ENCODE peak calls at places on chromosomes 5 and 9, in seven cellular contexts. N, I, B, X, W, P and V are unnamed samples.

GRCh38 chr9:107881625-107882300 is 392.2 kb upstream of the KLF4 start:
- DNase-seq in N (no peak), I (no peak), B (no peak), X (no peak), W (no peak), P (no peak), V (no peak)

GRCh38 chr9:113901196-113901818 is 25.2 kb downstream of the ZNF618 start:
- DNase-seq in N (no peak), I (no peak), B (no peak), X (no peak), W (no peak), P (no peak), V (no peak)

GRCh38 chr5:93579561-93580386 is 1.2 kb downstream of the NR2F1-AS1 start:
- DNase-seq in N (no peak), I (no peak), B (peak), X (no peak), W (no peak), P (no peak), V (no peak)

GRCh38 chr5:38633505-38633904 is 77.1 kb upstream of the LIFR start:
- DNase-seq in N (no peak), I (no peak), B (no peak), X (no peak), W (no peak), P (no peak), V (no peak)

GRCh38 chr5:104053057-104053666 is 490.6 kb upstream of the NUDT12 start:
- DNase-seq in N (no peak), I (no peak), B (no peak), X (no peak), W (no peak), P (no peak), V (no peak)

GRCh38 chr5:109876941-109877669 is 187.4 kb downstream of the MAN2A1 start:
- DNase-seq in N (no peak), I (no peak), B (no peak), X (no peak), W (no peak), P (no peak), V (no peak)

GRCh38 chr5:18745591-18745987 is 1111.3 kb downstream of the TAF11L14 start:
- DNase-seq in N (no peak), I (no peak), B (no peak), X (peak), W (no peak), P (no peak), V (no peak)

GRCh38 chr5:58484505-58484904 is 6.7 kb upstream of the GAPT start:
- DNase-seq in N (no peak), I (no peak), B (no peak), X (no peak), W (no peak), P (no peak), V (no peak)

GRCh38 chr5:173488144-173488543 is 128.3 kb downstream of the BOD1 start:
- DNase-seq in N (no peak), I (no peak), B (no peak), X (no peak), W (no peak), P (no peak), V (no peak)

GRCh38 chr5:122341087-122341486 is 29.1 kb downstream of the SNCAIP start:
- DNase-seq in N (no peak), I (no peak), B (no peak), X (no peak), W (no peak), P (no peak), V (no peak)

GRCh38 chr9:133604856-133605255 is 4.3 kb downstream of the FAM163B start:
- DNase-seq in N (no peak), I (no peak), B (peak), X (no peak), W (no peak), P (no peak), V (no peak)

GRCh38 chr5:40477856-40478546 is 201.7 kb upstream of the PTGER4 start:
- DNase-seq in N (no peak), I (no peak), B (no peak), X (no peak), W (no peak), P (no peak), V (no peak)

GRCh38 chr9:33794560-33794959 is 801 bp upstream of the PRSS3 start:
- DNase-seq in N (no peak), I (no peak), B (no peak), X (no peak), W (no peak), P (no peak), V (no peak)

GRCh38 chr5:55187370-55187769 is 14.4 kb upstream of the CDC20B start:
- DNase-seq in N (no peak), I (no peak), B (no peak), X (no peak), W (no peak), P (no peak), V (no peak)

GRCh38 chr5:76819851-76820280 is 1.0 kb downstream of the F2RL1 start:
- DNase-seq in N (no peak), I (no peak), B (no peak), X (no peak), W (no peak), P (no peak), V (no peak)

GRCh38 chr5:68482199-68482598 is 266.6 kb downstream of the PIK3R1 start:
- DNase-seq in N (no peak), I (no peak), B (no peak), X (no peak), W (no peak), P (no peak), V (no peak)

GRCh38 chr5:176608937-176609723 is 826 bp downstream of the GPRIN1 start:
- DNase-seq in N (no peak), I (no peak), B (no peak), X (no peak), W (no peak), P (no peak), V (no peak)

GRCh38 chr9:36327903-36328302 is 69.7 kb upstream of the GNE start:
- DNase-seq in N (no peak), I (no peak), B (no peak), X (no peak), W (no peak), P (no peak), V (no peak)

GRCh38 chr5:1815881-1816292 is 14.7 kb downstream of the NDUFS6 start:
- DNase-seq in N (no peak), I (no peak), B (no peak), X (no peak), W (no peak), P (no peak), V (no peak)

GRCh38 chr9:34408173-34408572 is 31.5 kb upstream of the MYORG start:
- DNase-seq in N (no peak), I (no peak), B (no peak), X (no peak), W (no peak), P (no peak), V (no peak)

GRCh38 chr9:119227422-119227821 is 141.8 kb downstream of the BRINP1 start:
- DNase-seq in N (no peak), I (no peak), B (no peak), X (no peak), W (no peak), P (no peak), V (no peak)

GRCh38 chr5:88298425-88298824 is 29.8 kb upstream of the TMEM161B start:
- DNase-seq in N (no peak), I (no peak), B (no peak), X (no peak), W (no peak), P (no peak), V (no peak)

GRCh38 chr5:68086857-68087256 is 128.7 kb upstream of the PIK3R1 start:
- DNase-seq in N (no peak), I (no peak), B (no peak), X (no peak), W (no peak), P (no peak), V (no peak)

GRCh38 chr5:116492016-116492623 is 82.5 kb downstream of the SEMA6A start:
- DNase-seq in N (no peak), I (no peak), B (no peak), X (peak), W (no peak), P (no peak), V (no peak)

GRCh38 chr5:43193171-43193951 is 1.3 kb downstream of the NIM1K start:
- DNase-seq in N (peak), I (no peak), B (peak), X (peak), W (no peak), P (peak), V (peak)

GRCh38 chr9:123246534-123246933 is 21.9 kb downstream of the STRBP start:
- DNase-seq in N (no peak), I (no peak), B (no peak), X (no peak), W (no peak), P (no peak), V (no peak)

GRCh38 chr9:129895376-129896268 is 60.4 kb downstream of the USP20 start:
- DNase-seq in N (no peak), I (no peak), B (no peak), X (no peak), W (no peak), P (no peak), V (no peak)

GRCh38 chr5:109863752-109864151 is 174.0 kb downstream of the MAN2A1 start:
- DNase-seq in N (no peak), I (no peak), B (no peak), X (no peak), W (no peak), P (no peak), V (no peak)

GRCh38 chr5:174736351-174736721 is 12.0 kb downstream of the MSX2 start:
- DNase-seq in N (no peak), I (no peak), B (no peak), X (no peak), W (no peak), P (no peak), V (no peak)

GRCh38 chr5:140383300-140383699 is 18.3 kb upstream of the ANKHD1 start:
- DNase-seq in N (no peak), I (no peak), B (no peak), X (no peak), W (no peak), P (no peak), V (no peak)

GRCh38 chr5:64914396-64914795 is 145.7 kb downstream of the CWC27 start:
- DNase-seq in N (no peak), I (no peak), B (no peak), X (no peak), W (no peak), P (no peak), V (no peak)

GRCh38 chr5:157253547-157253946 is 12.4 kb upstream of the CYFIP2 start:
- DNase-seq in N (no peak), I (no peak), B (peak), X (peak), W (no peak), P (peak), V (no peak)

GRCh38 chr5:17860660-17861315 is 226.5 kb downstream of the TAF11L14 start:
- DNase-seq in N (no peak), I (no peak), B (no peak), X (no peak), W (no peak), P (no peak), V (no peak)

GRCh38 chr5:152359169-152359568 is 45.9 kb downstream of the NMUR2 start:
- DNase-seq in N (no peak), I (no peak), B (no peak), X (no peak), W (no peak), P (no peak), V (no peak)

GRCh38 chr5:34632805-34633414 is 23.2 kb upstream of the RAI14 start:
- DNase-seq in N (no peak), I (no peak), B (no peak), X (no peak), W (no peak), P (no peak), V (no peak)

GRCh38 chr5:94463739-94464138 is 154.7 kb downstream of the KIAA0825 start:
- DNase-seq in N (no peak), I (no peak), B (no peak), X (no peak), W (no peak), P (no peak), V (no peak)

GRCh38 chr9:131484051-131484445 is 18.7 kb upstream of the POMT1 start:
- DNase-seq in N (no peak), I (no peak), B (no peak), X (no peak), W (no peak), P (no peak), V (no peak)

GRCh38 chr9:131483319-131484050 is 19.2 kb upstream of the POMT1 start:
- DNase-seq in N (no peak), I (no peak), B (no peak), X (no peak), W (no peak), P (no peak), V (no peak)

GRCh38 chr9:131480258-131480657 is 22.5 kb upstream of the POMT1 start:
- DNase-seq in N (no peak), I (no peak), B (no peak), X (no peak), W (no peak), P (no peak), V (no peak)

GRCh38 chr9:131482343-131483006 is 20.2 kb upstream of the POMT1 start:
- DNase-seq in N (no peak), I (no peak), B (no peak), X (no peak), W (no peak), P (no peak), V (no peak)

GRCh38 chr9:131481441-131482342 is 21.0 kb upstream of the POMT1 start:
- DNase-seq in N (no peak), I (no peak), B (no peak), X (no peak), W (no peak), P (no peak), V (no peak)
- TF ChIP-seq TAF1 in N (no peak), I (no peak), B (no peak), X (no peak), W (no peak), P (no peak), V (no peak)

GRCh38 chr5:108818613-108819272 is 71.0 kb downstream of the FER start:
- DNase-seq in N (no peak), I (no peak), B (no peak), X (no peak), W (peak), P (no peak), V (no peak)
- TF ChIP-seq TAF1 in N (no peak), I (no peak), B (no peak), X (no peak), W (no peak), P (no peak), V (no peak)

GRCh38 chr9:121424024-121424432 is 54.0 kb upstream of the STOM start:
- DNase-seq in N (no peak), I (no peak), B (no peak), X (peak), W (no peak), P (no peak), V (no peak)
- TF ChIP-seq TAF1 in N (no peak), I (no peak), B (no peak), X (no peak), W (no peak), P (no peak), V (no peak)

DNA sequence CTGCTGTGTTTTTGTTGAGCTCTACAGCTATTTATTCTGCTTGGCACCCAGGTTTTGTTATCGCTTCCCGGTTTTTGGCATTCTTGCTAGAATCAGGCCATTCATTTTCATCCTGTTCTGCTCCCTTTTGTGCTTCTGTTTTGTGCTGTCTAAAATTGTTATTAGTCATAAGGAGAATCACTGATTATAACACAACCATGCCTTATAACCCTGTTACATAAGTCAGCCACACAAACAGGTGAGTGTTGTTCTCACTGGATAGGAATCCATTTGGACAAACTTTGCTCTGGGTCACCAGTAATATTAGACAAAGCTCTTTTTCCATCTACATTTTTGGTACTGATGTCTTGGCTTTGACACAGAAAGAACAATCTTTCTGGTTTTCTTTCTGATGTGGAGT is 622.8 kb downstream of the PSAT1 start:
- DNase-seq in N (no peak), I (no peak), B (no peak), X (no peak), W (no peak), P (no peak), V (no peak)
- TF ChIP-seq TAF1 in N (no peak), I (no peak), B (no peak), X (no peak), W (no peak), P (no peak), V (no peak)

DNA sequence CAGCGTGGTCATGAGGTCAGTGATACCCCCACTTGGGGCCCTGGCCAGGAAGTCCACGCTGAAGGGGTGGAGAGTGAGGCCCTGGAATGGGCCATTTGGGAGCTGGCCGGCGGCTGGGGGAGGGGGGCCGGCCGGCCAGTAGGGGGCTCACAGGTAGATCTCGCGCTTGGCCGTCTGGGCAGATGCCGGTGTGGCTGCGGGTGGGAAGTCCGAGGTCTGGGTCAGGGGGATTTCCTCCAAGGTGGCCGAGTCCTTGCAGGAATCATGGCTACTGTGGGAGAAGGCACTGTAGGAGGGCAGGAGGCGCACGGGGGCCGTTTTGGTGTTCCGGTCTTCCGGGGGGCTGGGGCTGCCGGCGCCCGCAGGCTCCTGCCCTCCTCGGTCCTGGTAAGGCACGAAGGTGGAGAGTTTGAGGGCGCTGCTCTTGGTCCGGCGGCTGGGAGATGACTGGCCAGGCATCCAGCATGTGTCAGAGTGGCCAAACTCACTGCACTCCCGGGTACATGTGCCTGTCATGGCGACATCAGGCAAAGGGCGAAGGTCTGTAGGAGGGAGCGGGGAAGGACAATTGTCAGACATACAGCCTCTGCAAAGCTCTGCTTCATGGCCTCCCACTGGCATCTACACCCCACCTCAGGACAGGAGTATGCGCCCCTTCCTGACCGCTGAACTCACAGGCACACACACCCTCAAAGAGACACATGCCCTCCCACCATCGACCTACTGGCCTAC is 24.1 kb downstream of the PCDH1 start:
- DNase-seq in N (no peak), I (no peak), B (no peak), X (no peak), W (no peak), P (peak), V (no peak)
- TF ChIP-seq TAF1 in N (no peak), I (no peak), B (no peak), X (no peak), W (no peak), P (no peak), V (no peak)

DNA sequence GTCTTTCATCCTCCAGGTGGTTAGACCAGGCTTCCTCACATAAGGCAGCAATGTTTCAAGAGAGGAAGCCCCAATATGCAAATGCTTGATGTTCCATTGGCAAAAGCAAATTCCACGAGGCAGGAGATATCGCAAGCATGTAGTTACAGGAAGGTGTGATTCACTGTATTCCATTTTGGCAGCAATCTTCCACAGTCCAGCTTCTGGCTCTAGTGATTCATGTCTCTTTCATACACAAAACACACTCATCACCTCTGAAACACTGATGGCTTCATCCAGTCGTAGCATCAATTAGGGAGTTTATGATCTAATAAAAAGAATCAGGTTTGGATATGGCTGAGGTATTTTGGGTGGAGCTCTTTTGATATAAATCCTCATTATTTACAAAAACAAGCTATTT is 552.2 kb upstream of the RIOK2 start:
- DNase-seq in N (no peak), I (no peak), B (no peak), X (no peak), W (no peak), P (no peak), V (no peak)
- TF ChIP-seq TAF1 in N (no peak), I (no peak), B (no peak), X (no peak), W (no peak), P (no peak), V (no peak)

DNA sequence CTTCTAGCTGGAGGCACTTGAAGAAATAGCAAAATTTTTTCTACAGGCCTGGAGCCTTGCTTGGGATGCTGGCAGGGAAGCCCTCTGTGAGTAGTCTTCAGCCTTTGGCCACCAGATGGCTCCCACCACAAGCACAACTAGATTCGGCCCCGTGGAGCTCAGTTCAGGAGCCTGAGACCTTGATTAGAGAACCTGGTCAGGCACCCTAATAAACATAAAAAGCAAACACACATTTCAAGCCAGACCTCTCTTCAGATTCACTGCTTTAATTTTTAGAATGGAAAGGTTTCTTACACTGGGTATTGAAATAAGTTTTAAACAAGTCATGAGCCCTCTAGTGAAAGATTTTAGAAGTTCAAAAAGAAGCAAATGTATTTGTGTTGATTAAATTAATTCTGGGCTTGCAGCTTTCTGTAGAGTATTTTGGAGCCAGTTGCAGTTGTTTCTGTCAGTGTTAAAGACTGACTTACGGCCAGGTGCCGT is 41.4 kb downstream of the GLRX start:
- DNase-seq in N (peak), I (peak), B (peak), X (peak), W (peak), P (no peak), V (peak)
- TF ChIP-seq TAF1 in N (no peak), I (no peak), B (no peak), X (no peak), W (no peak), P (no peak), V (no peak)

GRCh38 chr9:28053378-28053777 is 480.1 kb upstream of the C9orf72 start:
- DNase-seq in N (no peak), I (no peak), B (no peak), X (no peak), W (no peak), P (no peak), V (no peak)

GRCh38 chr9:28056006-28056405 is 482.7 kb upstream of the C9orf72 start:
- DNase-seq in N (no peak), I (no peak), B (no peak), X (no peak), W (no peak), P (no peak), V (no peak)

GRCh38 chr9:28064241-28064640 is 491.0 kb upstream of the C9orf72 start:
- DNase-seq in N (no peak), I (no peak), B (no peak), X (no peak), W (no peak), P (no peak), V (no peak)

GRCh38 chr9:28056466-28056865 is 483.2 kb upstream of the C9orf72 start:
- DNase-seq in N (no peak), I (no peak), B (no peak), X (no peak), W (no peak), P (no peak), V (no peak)

GRCh38 chr9:28059192-28059591 is 485.9 kb upstream of the C9orf72 start:
- DNase-seq in N (no peak), I (no peak), B (no peak), X (no peak), W (no peak), P (no peak), V (no peak)
- TF ChIP-seq TAF1 in N (no peak), I (no peak), B (no peak), X (no peak), W (no peak), P (no peak), V (no peak)